ENCODE peak calls at places on chromosomes 3 and 15, in five cellular contexts. C is spleen, U is PC-3, M is kidney epithelial cell, I is neural progenitor cell. K is an unnamed sample.

GRCh38 chr3:156750191-156750873 is 75.8 kb upstream of the LEKR1 start:
- DNase-seq in C (no peak), U (no peak), M (no peak), I (peak), K (no peak)

GRCh38 chr3:195072916-195073564 is 197.9 kb downstream of the XXYLT1 start:
- DNase-seq in C (peak), I (no peak), M (no peak), U (no peak), K (no peak)

GRCh38 chr3:108298056-108298455 is 1.7 kb downstream of the HHLA2 start:
- DNase-seq in U (no peak), M (no peak), C (no peak), I (no peak), K (no peak)

GRCh38 chr3:97821413-97821809 is 400 bp upstream of the CRYBG3 start:
- DNase-seq in U (no peak), C (peak), M (peak), I (no peak), K (peak)

GRCh38 chr3:160133757-160134156 is 91.5 kb upstream of the C3orf80 start:
- DNase-seq in C (no peak), I (peak), M (no peak), U (peak), K (no peak)

GRCh38 chr3:171615742-171616141 is 155.5 kb upstream of the TNIK start:
- DNase-seq in M (no peak), U (no peak), C (no peak), I (no peak), K (no peak)

GRCh38 chr15:74383695-74384565 is 16.5 kb upstream of the CYP11A1 start:
- DNase-seq in I (no peak), C (peak), U (peak), M (no peak), K (no peak)

GRCh38 chr3:138417559-138417982 is 16.8 kb upstream of the ESYT3 start:
- DNase-seq in U (peak), I (peak), C (no peak), M (peak), K (no peak)

GRCh38 chr3:140203510-140203909 is 268.5 kb downstream of the CLSTN2 start:
- DNase-seq in M (no peak), C (no peak), U (no peak), I (peak), K (no peak)

GRCh38 chr3:105385868-105386508 is 19.3 kb downstream of the ALCAM start:
- DNase-seq in U (no peak), M (no peak), I (no peak), C (no peak), K (no peak)

GRCh38 chr3:79414821-79415220 is 353.0 kb downstream of the ROBO1 start:
- DNase-seq in U (peak), C (no peak), M (no peak), I (no peak), K (no peak)

GRCh38 chr3:133209871-133210550 is 171.8 kb downstream of the TMEM108 start:
- DNase-seq in I (peak), M (no peak), C (no peak), U (peak), K (no peak)

GRCh38 chr3:24351779-24352469 is 142.7 kb downstream of the THRB start:
- DNase-seq in C (no peak), U (no peak), M (no peak), I (no peak), K (no peak)

GRCh38 chr3:43198791-43199644 is 87.3 kb upstream of the SNRK start:
- DNase-seq in U (peak), C (no peak), I (no peak), M (no peak), K (no peak)

GRCh38 chr3:48186993-48187578 is 1.1 kb downstream of the CDC25A start:
- DNase-seq in C (no peak), U (peak), M (peak), I (peak), K (no peak)

GRCh38 chr15:49058559-49058958 is 12.3 kb upstream of the SECISBP2L start:
- DNase-seq in I (no peak), C (no peak), M (no peak), U (no peak), K (no peak)

GRCh38 chr15:62491642-62492041 is 326.6 kb upstream of the C2CD4B start:
- DNase-seq in C (no peak), I (no peak), U (no peak), M (no peak), K (no peak)

GRCh38 chr3:112734718-112735350 is 93.9 kb upstream of the CCDC80 start:
- DNase-seq in U (peak), I (peak), C (peak), M (no peak), K (no peak)

GRCh38 chr3:169295126-169295525 is 368.4 kb downstream of the MECOM start:
- DNase-seq in I (no peak), U (peak), C (no peak), M (no peak), K (no peak)

GRCh38 chr3:112908252-112908651 is 61.6 kb upstream of the CD200R1L start:
- DNase-seq in M (no peak), U (no peak), I (no peak), C (no peak), K (no peak)

GRCh38 chr3:60854762-60855161 is 396.5 kb downstream of the FHIT start:
- DNase-seq in C (no peak), M (no peak), U (no peak), I (no peak), K (no peak)

GRCh38 chr3:64157150-64158035 is 67.9 kb downstream of the PRICKLE2 start:
- DNase-seq in I (no peak), U (peak), C (no peak), M (no peak), K (no peak)

GRCh38 chr15:44712108-44713005 is 1.0 kb downstream of the B2M start:
- DNase-seq in C (peak), M (peak), U (peak), I (no peak), K (no peak)

DNA sequence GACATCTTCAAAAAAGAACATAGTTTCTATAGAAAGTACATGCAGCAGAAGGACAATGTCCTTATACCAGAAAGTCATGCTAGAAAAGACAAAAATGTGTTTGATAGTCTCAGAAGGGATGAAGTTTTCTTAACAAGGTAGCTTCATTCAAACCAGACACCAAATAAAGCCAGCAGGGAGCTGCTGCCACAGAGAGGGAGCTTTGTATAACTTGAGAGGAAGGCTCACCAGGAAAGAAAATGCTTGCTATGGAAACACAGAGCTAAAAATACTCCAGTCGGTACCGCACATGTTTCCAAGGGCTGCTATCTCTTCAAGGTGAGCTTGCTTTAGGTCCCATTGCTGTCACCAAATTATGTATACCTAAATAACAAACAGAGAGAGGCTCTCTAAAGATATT is 1074.8 kb upstream of the ALCAM start:
- DNase-seq in U (no peak), C (no peak), I (peak), M (no peak), K (no peak)
- H3K4me3 ChIP-seq in U (no peak), C (peak), I (no peak), M (no peak), K (no peak)

DNA sequence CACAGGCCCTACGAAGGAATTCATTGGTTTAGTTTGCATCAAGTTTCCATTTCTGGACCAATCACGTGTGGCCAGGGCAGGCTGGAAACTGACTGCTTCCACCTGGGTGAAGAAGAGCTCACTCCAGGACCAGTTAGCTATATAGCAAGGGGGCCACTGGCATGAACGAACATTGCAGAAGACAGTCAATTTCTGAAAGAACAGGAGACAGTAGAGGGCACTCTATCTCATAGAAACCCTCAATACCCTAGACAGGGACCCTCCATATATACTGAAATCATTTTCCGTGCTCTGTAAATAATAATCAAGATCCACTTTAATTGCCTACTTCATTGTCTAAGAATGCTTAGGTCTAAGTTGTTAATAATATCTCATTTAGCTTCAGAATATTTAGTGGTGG is 215.6 kb downstream of the CADPS start:
- DNase-seq in C (no peak), U (no peak), M (no peak), I (no peak), K (no peak)
- TF ChIP-seq CTCF in C (no peak), U (peak), M (peak), I (peak), K (peak)

DNA sequence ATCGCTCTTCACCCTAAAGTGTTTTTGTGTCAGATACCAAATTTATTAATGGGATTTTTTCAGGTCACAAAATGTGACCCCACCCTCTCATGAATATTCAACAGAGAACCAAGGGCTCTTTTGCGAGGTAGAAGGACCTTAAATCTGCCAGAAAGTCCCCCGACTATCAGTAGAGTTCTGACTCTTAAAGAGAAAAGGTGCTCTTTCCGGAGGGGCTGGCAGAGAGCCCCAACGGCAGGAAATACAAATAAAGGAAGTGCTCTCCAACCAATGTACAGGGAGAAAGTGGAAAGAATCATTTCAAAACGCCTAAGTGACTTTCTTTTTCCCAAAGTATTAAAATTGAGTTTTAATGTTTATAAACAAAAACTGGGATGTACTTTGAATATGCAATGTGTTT is 517.2 kb downstream of the FOXP1 start:
- DNase-seq in C (no peak), U (peak), I (no peak), M (no peak), K (no peak)
- H3K4me3 ChIP-seq in C (peak), U (peak), I (peak), M (no peak), K (no peak)

GRCh38 chr15:95266481-95267061 is 1035.2 kb downstream of the MCTP2 start:
- DNase-seq in I (no peak), C (no peak), M (no peak), U (no peak), K (no peak)
- TF ChIP-seq CTCF in I (no peak), C (no peak), M (no peak), U (no peak), K (no peak)

GRCh38 chr3:28242519-28242918 is 1.1 kb downstream of the CMC1 start:
- DNase-seq in U (no peak), I (no peak), M (no peak), C (no peak), K (no peak)
- H3K4me3 ChIP-seq in U (peak), I (peak), M (peak), C (peak), K (peak)

GRCh38 chr3:165624761-165625160 is 212.5 kb downstream of the BCHE start:
- DNase-seq in M (no peak), U (peak), I (no peak), C (no peak), K (no peak)

GRCh38 chr3:165619077-165619476 is 218.1 kb downstream of the BCHE start:
- DNase-seq in M (no peak), U (no peak), C (no peak), I (no peak), K (no peak)

GRCh38 chr3:165617134-165617533 is 220.1 kb downstream of the BCHE start:
- DNase-seq in I (no peak), M (no peak), U (no peak), C (no peak), K (no peak)

GRCh38 chr3:165622356-165622755 is 214.9 kb downstream of the BCHE start:
- DNase-seq in C (no peak), I (no peak), U (no peak), M (no peak), K (no peak)
- TF ChIP-seq CTCF in C (no peak), I (no peak), U (no peak), M (no peak), K (peak)

K was measured in epithelial cell of proximal tubule.